ENCODE peak calls at places on chromosomes 7 and 10, in six cellular contexts. T is WERI-Rb-1, K is Panc1, G is lower leg skin, D is DND-41, N is AG04450. J is an unnamed sample.
A peak's percentile ranks its signal among the peaks of the same experiment; 100 is the strongest.

GRCh38 chr7:80900583-80901576 is 18.0 kb downstream of the SEMA3C start:
- DNase-seq in T (no peak), G (no peak), N (no peak), K (no peak), D (no peak), J (no peak)

GRCh38 chr10:85319150-85319549 is 990.8 kb downstream of the CCSER2 start:
- DNase-seq in T (peak; percentile 12), G (no peak), K (no peak), N (no peak), D (no peak), J (no peak)

GRCh38 chr10:92590623-92591549 is 2.0 kb upstream of the KIF11 start:
- DNase-seq in N (no peak), G (no peak), T (peak; percentile 91), D (peak; percentile 24), K (no peak), J (peak; percentile 62)

GRCh38 chr10:99958287-99958686 is 51.5 kb downstream of the DNMBP start:
- DNase-seq in K (no peak), T (no peak), G (no peak), D (no peak), N (no peak), J (no peak)

GRCh38 chr10:28217848-28218247 is 85.0 kb downstream of the MPP7 start:
- DNase-seq in D (no peak), T (no peak), K (no peak), G (no peak), N (peak; percentile 77), J (no peak)

GRCh38 chr10:97117372-97117771 is 68.4 kb downstream of the SLIT1 start:
- DNase-seq in K (peak; percentile 5), D (no peak), T (peak; percentile 54), N (no peak), G (no peak), J (no peak)

GRCh38 chr10:49615721-49616120 is 1.9 kb downstream of the CHAT start:
- DNase-seq in N (no peak), G (peak; percentile 65), T (no peak), K (no peak), D (no peak), J (no peak)

GRCh38 chr7:106589495-106589879 is 71.5 kb downstream of the CCDC71L start:
- DNase-seq in D (no peak), N (no peak), T (no peak), K (no peak), G (no peak), J (no peak)

GRCh38 chr7:30171753-30172447 is 37.1 kb downstream of the MTURN start:
- DNase-seq in D (no peak), T (peak; percentile 40), G (no peak), N (no peak), K (no peak), J (no peak)

GRCh38 chr10:103659674-103660363 is 166.3 kb downstream of the NEURL1 start:
- DNase-seq in K (no peak), T (no peak), N (peak; percentile 69), G (no peak), D (peak; percentile 87), J (no peak)

GRCh38 chr10:1706256-1706655 is 31.1 kb downstream of the ADARB2 start:
- DNase-seq in T (no peak), D (no peak), G (no peak), K (no peak), N (no peak), J (no peak)

GRCh38 chr10:103592186-103593021 is 98.9 kb downstream of the NEURL1 start:
- DNase-seq in T (peak; percentile 70), D (peak; percentile 56), G (no peak), N (no peak), K (peak; percentile 20), J (peak; percentile 79)

GRCh38 chr10:31830887-31831286 is 97.7 kb downstream of the ARHGAP12 start:
- DNase-seq in D (no peak), G (no peak), N (no peak), T (no peak), K (no peak), J (no peak)

GRCh38 chr7:2016021-2016631 is 216.6 kb downstream of the MAD1L1 start:
- DNase-seq in N (no peak), T (no peak), D (no peak), G (peak; percentile 69), K (no peak), J (no peak)

GRCh38 chr7:35967366-35968139 is 166.7 kb downstream of the SEPTIN7 start:
- DNase-seq in K (no peak), N (no peak), G (no peak), D (no peak), T (no peak), J (no peak)
- TF ChIP-seq CTCF in K (no peak), N (no peak), G (no peak), D (no peak), T (no peak), J (no peak)

GRCh38 chr7:11343136-11343535 is 369.5 kb downstream of the PHF14 start:
- DNase-seq in G (no peak), K (no peak), N (no peak), D (no peak), T (no peak), J (no peak)

GRCh38 chr7:11345621-11346020 is 371.9 kb downstream of the PHF14 start:
- DNase-seq in D (no peak), G (no peak), K (no peak), T (no peak), N (no peak), J (no peak)

GRCh38 chr7:11343818-11344413 is 370.2 kb downstream of the PHF14 start:
- DNase-seq in N (peak; percentile 1), K (peak; percentile 46), D (no peak), T (no peak), G (no peak), J (no peak)

GRCh38 chr7:11346312-11346711 is 372.6 kb downstream of the PHF14 start:
- DNase-seq in T (no peak), N (no peak), G (no peak), D (no peak), K (no peak), J (no peak)

DNA sequence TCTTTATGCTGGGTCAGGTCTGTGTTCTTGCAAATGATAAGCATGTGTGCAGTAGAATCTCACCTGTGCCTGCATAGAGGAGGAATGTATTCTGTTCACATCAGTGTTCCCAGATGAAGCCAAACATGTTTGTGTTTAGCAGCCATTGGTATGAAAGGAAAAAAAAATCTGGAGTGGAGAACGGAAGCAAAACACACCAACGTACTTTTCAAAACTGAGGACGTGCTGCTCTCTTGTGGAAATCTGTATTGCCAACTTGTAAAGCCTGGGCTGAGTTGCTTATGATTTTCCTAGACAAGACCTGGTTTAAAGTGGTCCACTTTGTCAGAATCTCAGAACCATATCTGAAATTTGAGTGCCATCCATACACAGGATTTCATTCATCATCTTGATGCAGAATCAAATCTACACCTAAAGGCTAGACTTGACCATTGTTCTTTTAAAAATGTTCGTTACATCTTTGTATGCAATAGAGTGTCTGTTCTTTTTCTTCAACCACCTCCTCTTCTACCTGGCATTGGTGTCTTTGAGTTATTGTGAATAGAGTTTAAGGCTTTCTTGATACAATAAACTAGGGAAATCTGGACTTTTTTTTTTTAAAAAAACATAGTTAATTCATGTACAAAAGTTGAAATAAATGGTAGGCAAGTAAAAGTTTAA is 367.7 kb downstream of the PHF14 start:
- DNase-seq in K (no peak), N (no peak), D (no peak), G (no peak), T (peak; percentile 23), J (no peak)
- TF ChIP-seq CTCF in K (peak; percentile 71), N (no peak), D (peak; percentile 38), G (no peak), T (peak; percentile 58), J (no peak)

DNA sequence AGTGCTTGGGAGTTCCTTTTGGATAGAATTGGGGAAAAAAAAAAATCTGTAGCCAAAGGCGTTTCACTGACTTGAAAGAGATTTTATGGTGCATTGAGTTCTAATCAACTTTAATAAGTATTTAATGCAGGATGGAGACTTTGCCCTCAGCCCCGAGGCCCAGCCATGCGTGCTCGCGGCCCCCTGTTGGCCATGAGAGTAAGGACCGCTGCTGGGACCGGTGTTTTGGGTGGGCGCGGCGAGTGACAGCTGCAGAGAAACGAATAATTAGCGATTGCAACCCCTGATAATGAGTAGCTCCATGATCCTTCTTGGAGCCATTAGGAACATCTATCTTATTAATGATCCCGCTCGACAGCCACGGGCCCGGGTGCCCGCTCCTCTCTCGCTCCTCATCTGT is 347.4 kb downstream of the RPS24 start:
- DNase-seq in T (no peak), G (no peak), D (no peak), K (no peak), N (no peak), J (peak; percentile 52)
- TF ChIP-seq CTCF in T (peak; percentile 62), G (no peak), D (peak; percentile 32), K (no peak), N (peak; percentile 38), J (peak; percentile 71)

DNA sequence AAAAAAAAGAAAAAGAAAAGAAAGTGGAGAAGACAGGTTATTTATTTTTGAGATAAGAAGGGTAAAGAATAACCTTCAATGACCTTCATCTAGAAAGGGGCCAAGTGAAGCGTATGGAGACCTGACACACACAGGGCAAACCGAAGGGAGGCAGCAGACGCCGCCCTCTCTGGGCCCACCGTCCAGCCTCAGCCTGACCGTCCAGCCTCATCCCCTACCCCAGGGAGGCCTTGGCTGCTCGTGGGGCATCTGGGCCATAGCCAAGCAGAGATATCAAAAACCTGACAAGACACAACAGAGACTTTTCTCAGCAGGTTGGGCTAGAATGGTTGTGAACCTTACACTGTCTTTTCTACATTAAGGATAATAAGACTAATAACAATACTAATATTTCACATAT is 10.9 kb downstream of the PRKAG2 start:
- DNase-seq in N (no peak), T (no peak), K (no peak), G (no peak), D (no peak), J (no peak)
- TF ChIP-seq CTCF in N (no peak), T (no peak), K (no peak), G (no peak), D (no peak), J (no peak)

J was measured in glutamatergic neuron.